ENCODE peak calls at places on chromosomes 6 and 20, in seven cellular contexts. One of them, this sample, is unnamed.

GRCh38 chr20:43984587-43984986 is 69.9 kb downstream of the TOX2 start:
- DNase-seq in CD8-positive, alpha-beta T cell: no peak
- DNase-seq in body of pancreas: no peak
- DNase-seq in naive thymus-derived CD4-positive, alpha-beta T cell: no peak
- DNase-seq in brain microvascular endothelial cell: no peak
- DNase-seq in uterus: no peak
- DNase-seq in CD8-positive, alpha-beta memory T cell: no peak
- DNase-seq in this sample: no peak

GRCh38 chr6:155765275-155766194 is 309.9 kb upstream of the NOX3 start:
- DNase-seq in CD8-positive, alpha-beta T cell: no peak
- DNase-seq in body of pancreas: no peak
- DNase-seq in naive thymus-derived CD4-positive, alpha-beta T cell: no peak
- DNase-seq in brain microvascular endothelial cell: peak
- DNase-seq in uterus: no peak
- DNase-seq in CD8-positive, alpha-beta memory T cell: no peak
- DNase-seq in this sample: no peak

GRCh38 chr6:16676978-16677377 is 84.3 kb downstream of the ATXN1 start:
- DNase-seq in CD8-positive, alpha-beta T cell: no peak
- DNase-seq in body of pancreas: peak
- DNase-seq in naive thymus-derived CD4-positive, alpha-beta T cell: no peak
- DNase-seq in brain microvascular endothelial cell: peak
- DNase-seq in uterus: no peak
- DNase-seq in CD8-positive, alpha-beta memory T cell: no peak
- DNase-seq in this sample: no peak

GRCh38 chr20:36304786-36305495 is 1.2 kb upstream of the DLGAP4 start:
- DNase-seq in CD8-positive, alpha-beta T cell: no peak
- DNase-seq in body of pancreas: no peak
- DNase-seq in naive thymus-derived CD4-positive, alpha-beta T cell: no peak
- DNase-seq in brain microvascular endothelial cell: no peak
- DNase-seq in uterus: no peak
- DNase-seq in CD8-positive, alpha-beta memory T cell: no peak
- DNase-seq in this sample: no peak

GRCh38 chr6:148516116-148517016 is 173.7 kb downstream of the SASH1 start:
- DNase-seq in CD8-positive, alpha-beta T cell: no peak
- DNase-seq in body of pancreas: no peak
- DNase-seq in naive thymus-derived CD4-positive, alpha-beta T cell: no peak
- DNase-seq in brain microvascular endothelial cell: no peak
- DNase-seq in uterus: no peak
- DNase-seq in CD8-positive, alpha-beta memory T cell: no peak
- DNase-seq in this sample: no peak

GRCh38 chr6:3328796-3329195 is 70.0 kb downstream of the PSMG4 start:
- DNase-seq in CD8-positive, alpha-beta T cell: no peak
- DNase-seq in body of pancreas: peak
- DNase-seq in naive thymus-derived CD4-positive, alpha-beta T cell: no peak
- DNase-seq in brain microvascular endothelial cell: no peak
- DNase-seq in uterus: no peak
- DNase-seq in CD8-positive, alpha-beta memory T cell: no peak
- DNase-seq in this sample: peak

GRCh38 chr6:1267790-1268762 is 43.8 kb upstream of the FOXQ1 start:
- DNase-seq in CD8-positive, alpha-beta T cell: no peak
- DNase-seq in body of pancreas: no peak
- DNase-seq in naive thymus-derived CD4-positive, alpha-beta T cell: no peak
- DNase-seq in brain microvascular endothelial cell: no peak
- DNase-seq in uterus: no peak
- DNase-seq in CD8-positive, alpha-beta memory T cell: no peak
- DNase-seq in this sample: no peak

GRCh38 chr6:55046869-55047422 is 127.4 kb upstream of the HCRTR2 start:
- DNase-seq in CD8-positive, alpha-beta T cell: no peak
- DNase-seq in body of pancreas: no peak
- DNase-seq in naive thymus-derived CD4-positive, alpha-beta T cell: no peak
- DNase-seq in brain microvascular endothelial cell: no peak
- DNase-seq in uterus: no peak
- DNase-seq in CD8-positive, alpha-beta memory T cell: no peak
- DNase-seq in this sample: no peak

GRCh38 chr6:111274593-111275217 is 187.4 kb downstream of the SLC16A10 start:
- DNase-seq in CD8-positive, alpha-beta T cell: no peak
- DNase-seq in body of pancreas: no peak
- DNase-seq in naive thymus-derived CD4-positive, alpha-beta T cell: no peak
- DNase-seq in brain microvascular endothelial cell: no peak
- DNase-seq in uterus: no peak
- DNase-seq in CD8-positive, alpha-beta memory T cell: no peak
- DNase-seq in this sample: no peak

GRCh38 chr6:43490523-43490939 is 13.2 kb downstream of the TJAP1 start:
- DNase-seq in CD8-positive, alpha-beta T cell: no peak
- DNase-seq in body of pancreas: no peak
- DNase-seq in naive thymus-derived CD4-positive, alpha-beta T cell: no peak
- DNase-seq in brain microvascular endothelial cell: no peak
- DNase-seq in uterus: no peak
- DNase-seq in CD8-positive, alpha-beta memory T cell: no peak
- DNase-seq in this sample: no peak

GRCh38 chr6:12262236-12263061 is 27.7 kb upstream of the EDN1 start:
- DNase-seq in CD8-positive, alpha-beta T cell: no peak
- DNase-seq in body of pancreas: peak
- DNase-seq in naive thymus-derived CD4-positive, alpha-beta T cell: no peak
- DNase-seq in brain microvascular endothelial cell: no peak
- DNase-seq in uterus: no peak
- DNase-seq in CD8-positive, alpha-beta memory T cell: no peak
- DNase-seq in this sample: no peak

GRCh38 chr20:37389241-37389747 is 43.4 kb downstream of the SRC start:
- DNase-seq in CD8-positive, alpha-beta T cell: no peak
- DNase-seq in body of pancreas: no peak
- DNase-seq in naive thymus-derived CD4-positive, alpha-beta T cell: no peak
- DNase-seq in brain microvascular endothelial cell: no peak
- DNase-seq in uterus: peak
- DNase-seq in CD8-positive, alpha-beta memory T cell: no peak
- DNase-seq in this sample: no peak

GRCh38 chr6:11368760-11369159 is 136.3 kb upstream of the NEDD9 start:
- DNase-seq in CD8-positive, alpha-beta T cell: no peak
- DNase-seq in body of pancreas: no peak
- DNase-seq in naive thymus-derived CD4-positive, alpha-beta T cell: no peak
- DNase-seq in brain microvascular endothelial cell: no peak
- DNase-seq in uterus: no peak
- DNase-seq in CD8-positive, alpha-beta memory T cell: no peak
- DNase-seq in this sample: no peak

GRCh38 chr6:107823047-107823557 is 1.0 kb downstream of the SCML4 start:
- DNase-seq in CD8-positive, alpha-beta T cell: peak
- DNase-seq in body of pancreas: no peak
- DNase-seq in naive thymus-derived CD4-positive, alpha-beta T cell: peak
- DNase-seq in brain microvascular endothelial cell: no peak
- DNase-seq in uterus: no peak
- DNase-seq in CD8-positive, alpha-beta memory T cell: peak
- DNase-seq in this sample: no peak

GRCh38 chr6:122472022-122472340 is 374 bp upstream of the SERINC1 start:
- DNase-seq in CD8-positive, alpha-beta T cell: no peak
- DNase-seq in body of pancreas: no peak
- DNase-seq in naive thymus-derived CD4-positive, alpha-beta T cell: no peak
- DNase-seq in brain microvascular endothelial cell: no peak
- DNase-seq in uterus: no peak
- DNase-seq in CD8-positive, alpha-beta memory T cell: no peak
- DNase-seq in this sample: no peak
- H3K27ac ChIP-seq in CD8-positive, alpha-beta T cell: peak
- H3K27ac ChIP-seq in body of pancreas: peak
- H3K27ac ChIP-seq in naive thymus-derived CD4-positive, alpha-beta T cell: peak
- H3K27ac ChIP-seq in brain microvascular endothelial cell: peak
- H3K27ac ChIP-seq in uterus: peak
- H3K27ac ChIP-seq in CD8-positive, alpha-beta memory T cell: peak
- H3K27ac ChIP-seq in this sample: peak

GRCh38 chr20:19881990-19882389 is 123.9 kb downstream of the RIN2 start:
- DNase-seq in CD8-positive, alpha-beta T cell: no peak
- DNase-seq in body of pancreas: no peak
- DNase-seq in naive thymus-derived CD4-positive, alpha-beta T cell: no peak
- DNase-seq in brain microvascular endothelial cell: no peak
- DNase-seq in uterus: no peak
- DNase-seq in CD8-positive, alpha-beta memory T cell: no peak
- DNase-seq in this sample: no peak
- H3K27ac ChIP-seq in CD8-positive, alpha-beta T cell: no peak
- H3K27ac ChIP-seq in body of pancreas: no peak
- H3K27ac ChIP-seq in naive thymus-derived CD4-positive, alpha-beta T cell: no peak
- H3K27ac ChIP-seq in brain microvascular endothelial cell: no peak
- H3K27ac ChIP-seq in uterus: no peak
- H3K27ac ChIP-seq in CD8-positive, alpha-beta memory T cell: no peak
- H3K27ac ChIP-seq in this sample: no peak

DNA sequence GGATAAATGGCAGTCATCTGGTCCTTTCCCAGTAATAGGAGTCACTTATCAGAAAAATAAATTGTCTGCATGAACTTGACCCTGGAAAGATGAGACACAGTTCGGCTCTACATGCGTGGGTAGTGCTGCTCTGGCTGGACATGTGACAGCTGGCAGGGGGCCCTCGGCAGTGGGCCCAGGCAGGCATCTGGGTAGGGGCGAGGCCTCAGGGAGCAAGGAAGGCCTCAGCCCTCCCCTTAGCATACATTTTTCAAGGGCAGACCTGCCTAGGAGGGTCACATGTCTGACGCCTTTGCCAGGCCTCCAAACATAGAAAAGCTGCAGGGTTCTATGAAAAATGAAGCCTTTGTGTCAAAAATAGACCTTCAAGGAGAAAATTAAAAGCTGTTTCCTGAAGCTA is 12.8 kb upstream of the ILRUN start:
- DNase-seq in CD8-positive, alpha-beta T cell: no peak
- DNase-seq in body of pancreas: peak
- DNase-seq in naive thymus-derived CD4-positive, alpha-beta T cell: no peak
- DNase-seq in brain microvascular endothelial cell: peak
- DNase-seq in uterus: peak
- DNase-seq in CD8-positive, alpha-beta memory T cell: no peak
- DNase-seq in this sample: peak
- H3K27ac ChIP-seq in CD8-positive, alpha-beta T cell: no peak
- H3K27ac ChIP-seq in body of pancreas: peak
- H3K27ac ChIP-seq in naive thymus-derived CD4-positive, alpha-beta T cell: no peak
- H3K27ac ChIP-seq in brain microvascular endothelial cell: no peak
- H3K27ac ChIP-seq in uterus: peak
- H3K27ac ChIP-seq in CD8-positive, alpha-beta memory T cell: no peak
- H3K27ac ChIP-seq in this sample: peak

GRCh38 chr20:33671573-33672288 is 2.5 kb downstream of the NECAB3 start:
- DNase-seq in CD8-positive, alpha-beta T cell: no peak
- DNase-seq in body of pancreas: no peak
- DNase-seq in naive thymus-derived CD4-positive, alpha-beta T cell: no peak
- DNase-seq in brain microvascular endothelial cell: no peak
- DNase-seq in uterus: no peak
- DNase-seq in CD8-positive, alpha-beta memory T cell: no peak
- DNase-seq in this sample: no peak
- H3K27ac ChIP-seq in CD8-positive, alpha-beta T cell: no peak
- H3K27ac ChIP-seq in body of pancreas: no peak
- H3K27ac ChIP-seq in naive thymus-derived CD4-positive, alpha-beta T cell: no peak
- H3K27ac ChIP-seq in brain microvascular endothelial cell: no peak
- H3K27ac ChIP-seq in uterus: peak
- H3K27ac ChIP-seq in CD8-positive, alpha-beta memory T cell: no peak
- H3K27ac ChIP-seq in this sample: no peak

GRCh38 chr6:89117285-89118108 is at the start of gene SRSF12:
- DNase-seq in CD8-positive, alpha-beta T cell: peak
- DNase-seq in body of pancreas: peak
- DNase-seq in naive thymus-derived CD4-positive, alpha-beta T cell: peak
- DNase-seq in brain microvascular endothelial cell: no peak
- DNase-seq in uterus: no peak
- DNase-seq in CD8-positive, alpha-beta memory T cell: peak
- DNase-seq in this sample: peak
- H3K27ac ChIP-seq in CD8-positive, alpha-beta T cell: no peak
- H3K27ac ChIP-seq in body of pancreas: peak
- H3K27ac ChIP-seq in naive thymus-derived CD4-positive, alpha-beta T cell: no peak
- H3K27ac ChIP-seq in brain microvascular endothelial cell: no peak
- H3K27ac ChIP-seq in uterus: peak
- H3K27ac ChIP-seq in CD8-positive, alpha-beta memory T cell: no peak
- H3K27ac ChIP-seq in this sample: no peak

GRCh38 chr20:45860573-45861011 is 3.2 kb downstream of the ZSWIM3 start:
- DNase-seq in CD8-positive, alpha-beta T cell: no peak
- DNase-seq in body of pancreas: no peak
- DNase-seq in naive thymus-derived CD4-positive, alpha-beta T cell: no peak
- DNase-seq in brain microvascular endothelial cell: no peak
- DNase-seq in uterus: no peak
- DNase-seq in CD8-positive, alpha-beta memory T cell: no peak
- DNase-seq in this sample: no peak
- H3K27ac ChIP-seq in CD8-positive, alpha-beta T cell: no peak
- H3K27ac ChIP-seq in body of pancreas: no peak
- H3K27ac ChIP-seq in naive thymus-derived CD4-positive, alpha-beta T cell: no peak
- H3K27ac ChIP-seq in brain microvascular endothelial cell: no peak
- H3K27ac ChIP-seq in uterus: no peak
- H3K27ac ChIP-seq in CD8-positive, alpha-beta memory T cell: no peak
- H3K27ac ChIP-seq in this sample: no peak

GRCh38 chr20:833450-834150 is at the start of gene FAM110A:
- DNase-seq in CD8-positive, alpha-beta T cell: peak
- DNase-seq in body of pancreas: peak
- DNase-seq in naive thymus-derived CD4-positive, alpha-beta T cell: peak
- DNase-seq in brain microvascular endothelial cell: peak
- DNase-seq in uterus: peak
- DNase-seq in CD8-positive, alpha-beta memory T cell: peak
- DNase-seq in this sample: peak
- H3K27ac ChIP-seq in CD8-positive, alpha-beta T cell: peak
- H3K27ac ChIP-seq in body of pancreas: peak
- H3K27ac ChIP-seq in naive thymus-derived CD4-positive, alpha-beta T cell: peak
- H3K27ac ChIP-seq in brain microvascular endothelial cell: peak
- H3K27ac ChIP-seq in uterus: peak
- H3K27ac ChIP-seq in CD8-positive, alpha-beta memory T cell: peak
- H3K27ac ChIP-seq in this sample: peak

DNA sequence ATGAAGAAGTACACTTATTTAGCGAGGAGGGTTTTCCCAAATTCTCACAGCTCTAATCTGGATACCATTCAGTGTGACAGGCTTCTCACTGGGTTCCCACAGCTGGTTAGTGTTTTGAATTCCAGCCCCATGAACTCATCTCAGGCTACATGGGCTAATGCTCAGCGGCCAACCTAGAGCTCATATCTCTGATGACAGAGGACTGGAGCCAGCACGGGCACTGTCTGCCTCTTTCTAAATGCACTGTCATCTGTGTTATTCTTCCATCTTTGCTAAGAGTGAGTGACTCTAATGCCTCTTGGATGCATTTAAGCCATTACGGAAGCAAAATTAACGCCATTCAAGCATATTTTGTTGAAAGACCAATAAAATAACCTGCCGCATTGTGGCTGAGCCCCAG is 308.9 kb upstream of the JAG1 start:
- DNase-seq in CD8-positive, alpha-beta T cell: no peak
- DNase-seq in body of pancreas: peak
- DNase-seq in naive thymus-derived CD4-positive, alpha-beta T cell: no peak
- DNase-seq in brain microvascular endothelial cell: peak
- DNase-seq in uterus: peak
- DNase-seq in CD8-positive, alpha-beta memory T cell: no peak
- DNase-seq in this sample: peak
- H3K27ac ChIP-seq in CD8-positive, alpha-beta T cell: no peak
- H3K27ac ChIP-seq in body of pancreas: peak
- H3K27ac ChIP-seq in naive thymus-derived CD4-positive, alpha-beta T cell: no peak
- H3K27ac ChIP-seq in brain microvascular endothelial cell: peak
- H3K27ac ChIP-seq in uterus: no peak
- H3K27ac ChIP-seq in CD8-positive, alpha-beta memory T cell: no peak
- H3K27ac ChIP-seq in this sample: peak

DNA sequence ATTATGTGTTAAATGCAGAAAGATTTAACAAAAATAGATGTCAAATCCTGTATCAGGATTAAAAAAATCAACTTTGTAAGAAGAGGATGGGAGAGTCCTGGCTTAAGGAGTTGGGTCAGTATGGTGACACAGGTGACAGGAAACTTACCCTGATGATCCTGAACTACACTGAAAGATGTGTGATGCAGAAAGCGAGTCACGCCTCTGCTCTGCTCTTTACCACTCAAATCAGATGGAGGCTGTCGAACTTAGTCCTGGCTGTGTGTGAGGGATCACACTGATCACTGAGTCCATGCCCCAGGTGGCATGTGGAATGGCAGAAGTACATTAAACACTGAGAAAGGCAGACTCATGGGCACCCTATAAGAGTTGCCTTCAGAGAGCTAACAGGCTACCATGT is 92.9 kb downstream of the GJA10 start:
- DNase-seq in CD8-positive, alpha-beta T cell: no peak
- DNase-seq in body of pancreas: no peak
- DNase-seq in naive thymus-derived CD4-positive, alpha-beta T cell: no peak
- DNase-seq in brain microvascular endothelial cell: no peak
- DNase-seq in uterus: no peak
- DNase-seq in CD8-positive, alpha-beta memory T cell: no peak
- DNase-seq in this sample: no peak
- H3K27ac ChIP-seq in CD8-positive, alpha-beta T cell: no peak
- H3K27ac ChIP-seq in body of pancreas: no peak
- H3K27ac ChIP-seq in naive thymus-derived CD4-positive, alpha-beta T cell: peak
- H3K27ac ChIP-seq in brain microvascular endothelial cell: peak
- H3K27ac ChIP-seq in uterus: no peak
- H3K27ac ChIP-seq in CD8-positive, alpha-beta memory T cell: no peak
- H3K27ac ChIP-seq in this sample: no peak